ENCODE peak calls at places on chromosomes 2 and 18, in seven cellular contexts. V, H, D, X, Y, N and K are unnamed samples.
A peak's percentile ranks its signal among the peaks of the same experiment; 100 is the strongest.

GRCh38 chr2:2793514-2793913 is 462.4 kb upstream of the MYT1L start:
- DNase-seq in V (no peak), H (no peak), D (no peak), X (no peak), Y (no peak), N (no peak), K (no peak)

GRCh38 chr2:59664946-59665345 is 888.5 kb downstream of the BCL11A start:
- DNase-seq in V (no peak), H (no peak), D (no peak), X (no peak), Y (no peak), N (no peak), K (no peak)

GRCh38 chr2:236971919-236972381 is 113.7 kb upstream of the COPS8 start:
- DNase-seq in V (no peak), H (no peak), D (no peak), X (no peak), Y (no peak), N (no peak), K (no peak)

GRCh38 chr2:190637331-190637734 is 11.6 kb upstream of the NAB1 start:
- DNase-seq in V (no peak), H (no peak), D (no peak), X (no peak), Y (no peak), N (no peak), K (no peak)

GRCh38 chr2:95388878-95389255 is 13.6 kb upstream of the FAHD2A start:
- DNase-seq in V (no peak), H (no peak), D (no peak), X (no peak), Y (no peak), N (no peak), K (no peak)

GRCh38 chr2:27581417-27582128 is 1.3 kb upstream of the ZNF512 start:
- DNase-seq in V (no peak), H (no peak), D (no peak), X (no peak), Y (no peak), N (no peak), K (no peak)

GRCh38 chr2:60339286-60339685 is 214.2 kb downstream of the BCL11A start:
- DNase-seq in V (no peak), H (no peak), D (no peak), X (no peak), Y (no peak), N (no peak), K (no peak)

GRCh38 chr18:62264984-62265383 is 60.1 kb upstream of the TNFRSF11A start:
- DNase-seq in V (no peak), H (no peak), D (no peak), X (no peak), Y (no peak), N (no peak), K (no peak)

GRCh38 chr2:194526121-194526520 is 1130.9 kb upstream of the SLC39A10 start:
- DNase-seq in V (no peak), H (no peak), D (no peak), X (no peak), Y (no peak), N (no peak), K (no peak)

GRCh38 chr2:147325955-147326354 is 518.9 kb upstream of the ACVR2A start:
- DNase-seq in V (no peak), H (no peak), D (no peak), X (no peak), Y (no peak), N (no peak), K (no peak)

GRCh38 chr18:10454800-10455550 is 540 bp downstream of the APCDD1 start:
- DNase-seq in V (no peak), H (no peak), D (no peak), X (peak; percentile 67), Y (no peak), N (no peak), K (peak; percentile 23)

GRCh38 chr2:10405441-10405840 is 42.7 kb downstream of the ODC1 start:
- DNase-seq in V (no peak), H (no peak), D (no peak), X (no peak), Y (no peak), N (peak; percentile 84), K (peak; percentile 83)

GRCh38 chr2:233418761-233419625 is 64.7 kb downstream of the DGKD start:
- DNase-seq in V (no peak), H (no peak), D (peak; percentile 37), X (peak; percentile 43), Y (peak; percentile 62), N (no peak), K (no peak)

GRCh38 chr2:106189764-106190468 is 4.2 kb downstream of the UXS1 start:
- DNase-seq in V (no peak), H (no peak), D (no peak), X (no peak), Y (no peak), N (no peak), K (no peak)

GRCh38 chr18:9707381-9708056 is 582 bp upstream of the RAB31 start:
- DNase-seq in V (peak; percentile 43), H (no peak), D (no peak), X (no peak), Y (no peak), N (no peak), K (no peak)

GRCh38 chr2:134739261-134739878 is 20.6 kb upstream of the TMEM163 start:
- DNase-seq in V (no peak), H (no peak), D (no peak), X (no peak), Y (no peak), N (no peak), K (no peak)

GRCh38 chr2:240836781-240837467 is 16.9 kb upstream of the KIF1A start:
- DNase-seq in V (no peak), H (no peak), D (no peak), X (no peak), Y (no peak), N (no peak), K (no peak)

GRCh38 chr2:240835528-240835927 is 15.5 kb upstream of the KIF1A start:
- DNase-seq in V (no peak), H (no peak), D (no peak), X (no peak), Y (no peak), N (no peak), K (no peak)

GRCh38 chr2:240837621-240838020 is 17.6 kb upstream of the KIF1A start:
- DNase-seq in V (no peak), H (no peak), D (no peak), X (no peak), Y (no peak), N (no peak), K (no peak)

GRCh38 chr2:240839152-240840143 is 19.4 kb upstream of the KIF1A start:
- DNase-seq in V (no peak), H (no peak), D (no peak), X (no peak), Y (no peak), N (no peak), K (no peak)

DNA sequence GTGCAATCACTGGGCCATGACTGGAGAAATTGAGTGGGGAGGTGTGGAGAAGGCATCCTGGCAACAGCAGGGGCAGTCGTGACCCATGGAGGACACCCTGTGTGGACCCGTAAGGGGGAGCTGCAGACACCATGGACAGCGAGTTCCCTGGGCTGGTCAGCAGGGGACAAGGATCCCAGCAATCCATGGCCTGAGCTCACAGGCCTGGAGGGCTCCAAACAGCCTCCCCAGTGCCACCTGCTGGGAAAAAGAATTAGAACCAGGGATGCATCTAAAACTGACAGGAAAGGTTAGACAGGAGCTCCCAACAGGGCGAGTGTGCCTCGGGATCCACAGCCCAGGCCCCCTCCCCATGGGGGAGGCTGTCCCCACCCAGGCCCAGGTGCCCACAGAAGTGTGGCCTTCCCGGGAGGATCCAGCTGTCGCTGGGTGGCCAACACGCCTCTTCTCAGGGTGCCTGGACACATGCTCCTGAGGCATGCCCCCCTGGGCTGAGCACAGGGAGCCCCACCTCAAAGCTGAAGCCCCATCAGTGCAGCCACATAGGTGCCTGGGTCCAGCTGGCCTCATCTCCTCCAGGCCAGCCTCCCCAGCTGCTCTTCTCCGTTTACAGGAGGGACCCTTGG is 20.5 kb upstream of the KIF1A start:
- DNase-seq in V (peak; percentile 50), H (peak; percentile 86), D (peak; percentile 53), X (peak; percentile 62), Y (no peak), N (peak; percentile 96), K (peak; percentile 82)
- TF ChIP-seq JUND in V (no peak), H (no peak), D (no peak), X (no peak), Y (no peak), N (no peak), K (no peak)

GRCh38 chr2:15675456-15676195 is 84.0 kb downstream of the DDX1 start:
- DNase-seq in V (no peak), H (no peak), D (no peak), X (no peak), Y (no peak), N (peak; percentile 53), K (no peak)

GRCh38 chr2:15679386-15679924 is 87.8 kb downstream of the DDX1 start:
- DNase-seq in V (no peak), H (no peak), D (no peak), X (no peak), Y (no peak), N (no peak), K (no peak)

GRCh38 chr2:15678894-15679293 is 87.2 kb downstream of the DDX1 start:
- DNase-seq in V (no peak), H (no peak), D (no peak), X (no peak), Y (no peak), N (no peak), K (no peak)

GRCh38 chr2:15677141-15677911 is 85.7 kb downstream of the DDX1 start:
- DNase-seq in V (no peak), H (no peak), D (no peak), X (no peak), Y (no peak), N (peak; percentile 57), K (no peak)

GRCh38 chr2:15678346-15678745 is 86.7 kb downstream of the DDX1 start:
- DNase-seq in V (no peak), H (no peak), D (no peak), X (no peak), Y (no peak), N (no peak), K (no peak)
- TF ChIP-seq JUND in V (no peak), H (no peak), D (no peak), X (no peak), Y (no peak), N (no peak), K (no peak)

GRCh38 chr2:33238111-33238510 is 238.3 kb upstream of the RASGRP3 start:
- DNase-seq in V (no peak), H (no peak), D (no peak), X (no peak), Y (no peak), N (no peak), K (no peak)
- TF ChIP-seq JUND in V (no peak), H (no peak), D (no peak), X (no peak), Y (no peak), N (peak; percentile 20), K (no peak)

GRCh38 chr2:192087398-192087958 is 107.3 kb downstream of the TMEFF2 start:
- DNase-seq in V (no peak), H (no peak), D (no peak), X (no peak), Y (no peak), N (no peak), K (no peak)

GRCh38 chr2:192090878-192091277 is 103.9 kb downstream of the TMEFF2 start:
- DNase-seq in V (no peak), H (no peak), D (no peak), X (no peak), Y (no peak), N (no peak), K (no peak)

DNA sequence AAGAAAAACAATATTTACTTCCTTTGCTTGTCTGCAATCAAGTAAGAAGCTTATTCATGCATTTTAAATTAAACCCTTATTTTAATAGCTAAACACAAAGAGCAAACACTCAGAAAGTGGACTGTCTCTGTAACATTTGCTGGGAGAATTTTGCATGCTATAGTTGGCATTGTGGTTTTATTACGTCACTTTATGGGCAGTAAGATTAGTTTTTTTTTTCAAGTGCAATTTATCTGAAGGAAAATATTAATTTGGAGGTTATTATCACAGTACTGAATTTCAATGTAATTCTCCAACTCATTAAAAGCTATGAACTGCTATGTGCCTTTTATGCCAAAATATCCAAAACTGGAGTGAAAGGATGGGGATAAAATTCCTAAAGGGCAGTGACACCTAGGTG is 103.3 kb downstream of the TMEFF2 start:
- DNase-seq in V (no peak), H (no peak), D (no peak), X (no peak), Y (no peak), N (no peak), K (no peak)
- TF ChIP-seq JUND in V (no peak), H (no peak), D (no peak), X (no peak), Y (no peak), N (no peak), K (no peak)